ENCODE peak calls at places on chromosomes 2 and 18, in four cellular contexts. O is uterus, T is OCI-LY7, Q is adrenal gland. L is an unnamed sample.

GRCh38 chr2:84152471-84152870 is 306.6 kb downstream of the SUCLG1 start:
- DNase-seq in Q (no peak), O (no peak), T (no peak), L (no peak)

GRCh38 chr2:179272406-179273192 is 8.0 kb upstream of the SESTD1 start:
- DNase-seq in T (no peak), Q (no peak), O (no peak), L (no peak)

GRCh38 chr2:195871326-195871725 is 197.3 kb downstream of the DNAH7 start:
- DNase-seq in O (no peak), T (no peak), Q (no peak), L (no peak)

GRCh38 chr2:180219471-180219870 is 212.4 kb upstream of the CWC22 start:
- DNase-seq in O (no peak), T (no peak), Q (no peak), L (no peak)

GRCh38 chr2:158740127-158740526 is 55.0 kb upstream of the DAPL1 start:
- DNase-seq in T (no peak), Q (peak; percentile 32), O (no peak), L (no peak)

GRCh38 chr18:40529478-40529877 is 1425.6 kb upstream of the PIK3C3 start:
- DNase-seq in O (no peak), Q (no peak), T (no peak), L (no peak)

GRCh38 chr2:102025016-102025491 is 33.3 kb downstream of the IL1R2 start:
- DNase-seq in Q (no peak), O (no peak), T (no peak), L (no peak)

GRCh38 chr18:68494802-68495560 is 219.9 kb downstream of the TMX3 start:
- DNase-seq in Q (no peak), O (peak; percentile 13), T (no peak), L (peak; percentile 78)

GRCh38 chr2:106816974-106817373 is 69.0 kb downstream of the ST6GAL2 start:
- DNase-seq in O (no peak), T (no peak), Q (peak; percentile 2), L (no peak)

GRCh38 chr2:108594982-108595464 is 60.8 kb downstream of the LIMS1 start:
- DNase-seq in T (no peak), O (no peak), Q (no peak), L (peak; percentile 91)

GRCh38 chr2:10332402-10333246 is 29.9 kb downstream of the HPCAL1 start:
- DNase-seq in T (no peak), O (no peak), Q (no peak), L (no peak)

GRCh38 chr18:48133675-48134251 is 203.3 kb upstream of the SMAD2 start:
- DNase-seq in O (no peak), Q (peak; percentile 49), T (no peak), L (no peak)

GRCh38 chr18:25287096-25287495 is 64.9 kb downstream of the ZNF521 start:
- DNase-seq in Q (no peak), T (no peak), O (no peak), L (no peak)

GRCh38 chr2:1628893-1629292 is 115.4 kb downstream of the PXDN start:
- DNase-seq in O (peak; percentile 46), T (no peak), Q (peak; percentile 44), L (no peak)

GRCh38 chr18:35635171-35635570 is 53.6 kb downstream of the GALNT1 start:
- DNase-seq in T (no peak), Q (no peak), O (no peak), L (peak; percentile 67)

GRCh38 chr18:69935319-69936190 is 12.1 kb downstream of the CD226 start:
- DNase-seq in Q (no peak), T (no peak), O (no peak), L (no peak)

GRCh38 chr2:223896751-223897320 is 48.3 kb downstream of the WDFY1 start:
- DNase-seq in Q (peak; percentile 27), O (no peak), T (peak; percentile 63), L (no peak)

GRCh38 chr18:62663731-62664336 is 51.5 kb upstream of the PHLPP1 start:
- DNase-seq in T (no peak), Q (peak; percentile 84), O (no peak), L (no peak)

GRCh38 chr2:105813045-105813315 is 68.3 kb downstream of the NCK2 start:
- DNase-seq in Q (no peak), T (no peak), O (no peak), L (no peak)

GRCh38 chr2:23239374-23239773 is 145.6 kb upstream of the KLHL29 start:
- DNase-seq in T (no peak), O (no peak), Q (no peak), L (no peak)

GRCh38 chr2:39099820-39100728 is 20.8 kb downstream of the SOS1 start:
- DNase-seq in O (no peak), T (peak; percentile 27), Q (no peak), L (no peak)

GRCh38 chr2:17912266-17912691 is 33.8 kb downstream of the KCNS3 start:
- DNase-seq in Q (no peak), T (peak; percentile 76), O (no peak), L (no peak)

GRCh38 chr2:105904938-105905337 is 160.2 kb downstream of the NCK2 start:
- DNase-seq in T (no peak), O (no peak), Q (no peak), L (no peak)

GRCh38 chr2:38722271-38723115 is 28.7 kb downstream of the SRSF7 start:
- DNase-seq in O (no peak), T (peak; percentile 47), Q (no peak), L (no peak)

GRCh38 chr2:186977433-186978045 is 128.6 kb upstream of the ZSWIM2 start:
- DNase-seq in T (no peak), Q (no peak), O (no peak), L (no peak)

GRCh38 chr2:31334311-31335026 is 80.1 kb downstream of the XDH start:
- DNase-seq in T (no peak), O (no peak), Q (no peak), L (no peak)

GRCh38 chr18:79395308-79395640 is 456 bp upstream of the NFATC1 start:
- DNase-seq in T (no peak), O (no peak), Q (no peak), L (no peak)

GRCh38 chr2:234863043-234863934 is 88.5 kb upstream of the SH3BP4 start:
- DNase-seq in O (peak; percentile 47), Q (peak; percentile 93), T (no peak), L (no peak)

GRCh38 chr2:237092920-237093781 is 7.5 kb downstream of the COPS8 start:
- DNase-seq in Q (peak; percentile 22), T (peak; percentile 5), O (peak; percentile 59), L (peak; percentile 55)

GRCh38 chr2:159073256-159073655 is 104.8 kb downstream of the TANC1 start:
- DNase-seq in O (no peak), T (no peak), Q (no peak), L (no peak)

GRCh38 chr18:47928466-47928865 is 2.0 kb downstream of the SMAD2 start:
- DNase-seq in Q (no peak), O (no peak), T (no peak), L (no peak)

DNA sequence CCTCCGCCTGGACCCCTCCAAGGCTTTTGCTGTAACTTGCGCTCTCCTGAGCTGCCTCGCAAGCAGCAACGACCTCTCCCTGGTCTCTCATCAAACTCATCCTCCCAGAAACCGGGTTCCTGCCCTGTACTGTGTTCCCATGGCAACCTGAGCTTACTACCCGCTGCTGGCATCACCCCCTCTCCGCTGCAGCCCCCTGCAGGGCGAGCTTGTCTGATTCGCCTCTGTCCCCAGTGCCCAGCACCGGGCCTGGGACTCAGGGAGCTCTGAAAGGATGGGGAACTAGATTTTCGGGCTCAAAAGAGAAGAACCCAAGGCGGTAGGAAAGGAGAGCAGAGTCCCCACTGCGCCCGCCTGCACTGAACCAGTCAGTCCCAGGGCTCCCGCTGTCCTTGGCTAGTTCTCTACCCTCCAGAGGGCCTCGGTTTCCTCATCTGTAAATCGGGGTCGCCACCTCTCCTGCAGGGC is 452 bp downstream of the HS1BP3 start:
- DNase-seq in O (peak; percentile 49), Q (peak; percentile 42), T (peak; percentile 47), L (no peak)
- TF ChIP-seq CTCF in O (no peak), Q (no peak), T (no peak), L (no peak)

GRCh38 chr2:241803387-241804325 is 5.3 kb upstream of the NEU4 start:
- DNase-seq in O (peak; percentile 47), Q (peak; percentile 70), T (no peak), L (no peak)
- H3K4me3 ChIP-seq in O (peak overlapping the region; percentile 34), Q (no peak overlapping the region), T (no peak overlapping the region), L (peak overlapping the region; percentile 34)

DNA sequence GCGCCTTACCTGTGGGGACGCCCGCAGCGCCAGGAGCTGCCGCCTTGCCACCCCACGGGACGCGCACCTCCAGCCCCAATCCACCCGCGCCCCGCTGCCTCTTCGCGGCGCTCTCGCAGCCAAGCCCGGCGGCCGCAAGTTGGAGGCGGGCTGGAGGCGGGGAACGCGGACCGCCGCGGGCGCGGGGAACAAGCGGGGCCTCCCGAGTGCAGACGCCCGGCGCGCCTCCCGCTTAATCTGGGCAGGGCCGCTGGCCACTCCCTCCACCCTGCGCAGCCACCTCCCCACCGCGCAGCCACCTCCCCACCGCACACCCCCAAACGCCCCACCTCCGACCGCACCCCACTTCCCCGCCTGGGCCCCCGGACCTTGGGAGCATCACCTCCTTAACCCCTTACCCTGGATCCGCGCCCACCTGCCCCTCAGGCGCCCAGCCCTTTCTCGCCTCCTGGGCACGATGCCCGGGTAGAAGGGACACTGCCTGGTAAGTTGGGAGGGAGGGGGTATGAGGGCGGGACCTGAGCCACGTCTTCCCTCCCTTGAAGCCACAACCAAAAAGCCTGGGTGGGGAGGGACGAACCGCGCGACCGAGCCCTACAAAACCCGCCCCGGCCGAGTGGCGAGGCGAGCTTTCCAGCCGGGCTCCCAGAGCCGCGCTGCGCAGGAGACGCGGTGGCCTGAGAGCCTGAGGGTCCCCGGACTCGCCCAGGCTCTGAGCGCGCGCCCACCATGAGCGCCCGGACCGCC is at the start of the genes COL4A3 and COL4A4:
- DNase-seq in O (peak; percentile 46), T (no peak), Q (peak; percentile 91), L (no peak)
- TF ChIP-seq CTCF in O (no peak), T (no peak), Q (no peak), L (no peak)

GRCh38 chr2:170819941-170820646 is 3.4 kb downstream of the GAD1 start:
- DNase-seq in Q (no peak), O (no peak), T (no peak), L (no peak)
- H3K4me3 ChIP-seq in Q (no peak overlapping the region), O (no peak overlapping the region), T (no peak overlapping the region), L (no peak overlapping the region)

GRCh38 chr2:111667542-111668273 is 216.3 kb downstream of the ANAPC1 start:
- DNase-seq in O (peak; percentile 33), Q (peak; percentile 65), T (no peak), L (no peak)
- TF ChIP-seq CTCF in O (peak; percentile 55), Q (peak; percentile 67), T (no peak), L (peak; percentile 32)

DNA sequence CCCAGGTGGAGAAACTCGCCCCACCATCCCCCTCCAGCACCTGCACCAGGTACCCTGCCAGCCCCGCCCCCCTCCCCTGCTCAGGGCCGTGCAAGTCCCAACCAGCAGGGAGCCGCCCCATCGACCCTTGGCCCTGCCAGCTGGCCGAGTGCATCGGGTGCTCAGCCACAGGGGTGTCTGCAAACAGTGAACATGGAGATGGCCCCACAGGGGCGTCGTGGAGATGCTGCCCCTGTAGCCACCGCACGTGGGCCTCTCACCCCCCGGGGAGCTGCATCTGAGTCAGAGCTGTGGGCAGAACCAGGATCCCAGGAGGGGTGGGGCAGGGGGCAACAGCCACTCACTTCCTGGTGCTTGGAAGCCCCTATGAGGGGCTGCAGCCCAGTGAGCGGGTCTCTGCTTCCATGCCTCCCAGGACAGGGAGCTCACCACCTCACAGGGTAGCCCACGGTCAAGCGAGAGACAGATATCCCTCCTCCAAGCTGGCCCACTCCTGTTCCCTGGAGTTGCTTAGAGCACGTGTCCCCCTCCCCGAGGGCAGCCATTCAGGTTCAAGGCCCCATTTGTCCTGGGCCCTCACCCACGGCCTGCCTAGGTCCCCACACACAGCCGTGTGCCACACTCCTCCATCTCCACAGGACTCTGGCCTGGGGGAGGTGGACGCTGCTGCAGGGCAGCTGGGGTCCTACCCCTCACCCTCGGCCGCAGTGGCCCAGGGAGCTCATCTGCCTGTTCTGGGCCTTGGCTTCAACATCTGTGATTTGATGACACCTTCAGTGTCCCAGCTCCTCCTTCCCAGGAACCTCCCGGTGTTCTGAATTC is 1.1 kb upstream of the MAB21L4 start:
- DNase-seq in T (no peak), O (no peak), Q (no peak), L (no peak)
- H3K4me3 ChIP-seq in T (no peak overlapping the region), O (no peak overlapping the region), Q (no peak overlapping the region), L (no peak overlapping the region)

L was measured in HFF-Myc.